ENCODE peak calls at places on chromosomes 1 and 21, in four cellular contexts. K is H1, J is IMR-90, F is mesendoderm. C is an unnamed sample.

GRCh38 chr1:36768486-36769178 is 265.7 kb downstream of the GRIK3 start:
- DNase-seq in J (no peak), K (no peak), F (no peak), C (no peak)

GRCh38 chr1:183783896-183784637 is 20.9 kb upstream of the RGL1 start:
- DNase-seq in F (no peak), J (peak), K (no peak), C (no peak)

GRCh38 chr21:36030581-36031189 is 29.6 kb downstream of the SETD4 start:
- DNase-seq in J (peak), K (no peak), F (no peak), C (no peak)

GRCh38 chr1:21852282-21853129 is 40.4 kb downstream of the LDLRAD2 start:
- DNase-seq in F (no peak), J (no peak), K (no peak), C (no peak)

GRCh38 chr1:200938955-200939354 is 44.3 kb downstream of the INAVA start:
- DNase-seq in J (no peak), K (no peak), F (no peak), C (no peak)

GRCh38 chr1:165763442-165763841 is 5.2 kb downstream of the TMCO1 start:
- DNase-seq in F (no peak), K (no peak), J (no peak), C (no peak)

GRCh38 chr1:19444399-19445021 is 40.8 kb downstream of the CAPZB start:
- DNase-seq in K (no peak), J (no peak), F (no peak), C (no peak)

GRCh38 chr1:222918746-222919477 is 104.1 kb downstream of the DISP1 start:
- DNase-seq in J (no peak), K (no peak), F (no peak), C (no peak)

GRCh38 chr1:158534496-158534895 is 19.7 kb downstream of the OR6Y1 start:
- DNase-seq in F (peak), J (no peak), K (no peak), C (no peak)

GRCh38 chr1:51439053-51439452 is 80.0 kb downstream of the EPS15 start:
- DNase-seq in J (no peak), F (no peak), K (no peak), C (no peak)

GRCh38 chr1:92901699-92902405 is 59.4 kb downstream of the DIPK1A start:
- DNase-seq in F (peak), J (peak), K (no peak), C (no peak)

GRCh38 chr1:209650454-209650853 is 1.8 kb downstream of the LAMB3 start:
- DNase-seq in K (no peak), J (no peak), F (no peak), C (no peak)

GRCh38 chr21:15462092-15462491 is 267.7 kb upstream of the USP25 start:
- DNase-seq in K (no peak), F (no peak), J (no peak), C (no peak)

GRCh38 chr1:95118019-95118499 is 904 bp downstream of the TLCD4 start:
- DNase-seq in J (no peak), K (no peak), F (peak), C (peak)
- H4K5ac ChIP-seq in J (no peak), K (no peak), F (peak), C (no peak)

GRCh38 chr1:216325946-216326345 is 97.3 kb downstream of the USH2A start:
- DNase-seq in F (no peak), J (peak), K (no peak), C (no peak)
- H2BK120ac ChIP-seq in F (no peak), J (no peak), K (no peak), C (no peak)

GRCh38 chr1:100585774-100586173 is 47.8 kb downstream of the GPR88 start:
- DNase-seq in J (peak), K (no peak), F (no peak), C (no peak)

GRCh38 chr1:100583827-100584226 is 45.9 kb downstream of the GPR88 start:
- DNase-seq in F (no peak), J (no peak), K (no peak), C (no peak)

GRCh38 chr1:100584761-100585745 is 47.1 kb downstream of the GPR88 start:
- DNase-seq in K (no peak), J (peak), F (no peak), C (no peak)

DNA sequence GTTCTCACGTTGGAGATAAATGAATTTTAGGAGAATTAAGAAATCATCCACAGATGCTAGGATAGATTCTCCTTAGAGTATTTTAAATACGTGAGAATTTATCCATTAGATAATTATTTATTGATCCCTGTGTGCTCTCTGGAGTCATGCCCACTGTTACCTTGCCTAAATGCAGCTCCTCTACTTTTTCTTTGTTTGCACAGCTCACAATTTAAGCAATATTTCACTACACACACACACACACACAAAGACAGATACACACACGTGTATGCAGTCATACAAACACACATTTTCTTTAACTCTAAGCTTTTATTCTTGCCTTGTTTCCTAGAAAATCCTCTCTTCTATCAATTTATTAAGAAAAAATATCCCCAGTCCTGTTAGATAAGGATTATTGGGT is 51.7 kb downstream of the GPR88 start:
- DNase-seq in K (no peak), J (no peak), F (no peak), C (no peak)
- H3K56ac ChIP-seq in K (no peak), J (no peak), F (no peak), C (no peak)

GRCh38 chr1:113340038-113340437 is 50.3 kb upstream of the MAGI3 start:
- DNase-seq in J (no peak), F (no peak), K (no peak), C (no peak)
- H4K5ac ChIP-seq in J (no peak), F (no peak), K (no peak), C (no peak)

GRCh38 chr1:35603468-35603867 is 30.4 kb downstream of the TFAP2E start:
- DNase-seq in F (no peak), J (no peak), K (no peak), C (no peak)
- H2BK120ac ChIP-seq in F (no peak), J (no peak), K (no peak), C (no peak)